ENCODE peak calls at places on chromosomes 12 and 14, in six cellular contexts. Z is WTC11; U is AG04450; L is CD4-positive, alpha-beta T cell; R is Calu3; P is spleen. Y is an unnamed sample.

GRCh38 chr12:911191-911826 is 38.2 kb downstream of the RAD52 start:
- DNase-seq in U (no peak), P (no peak), L (no peak), R (no peak), Z (no peak), Y (no peak)

GRCh38 chr14:61472801-61473376 is 151.5 kb downstream of the PRKCH start:
- DNase-seq in U (no peak), R (no peak), L (peak; percentile 68), P (peak; percentile 80), Z (no peak), Y (no peak)

GRCh38 chr12:95216704-95217376 is 427 bp downstream of the FGD6 start:
- DNase-seq in U (no peak), P (no peak), L (no peak), Z (no peak), R (no peak), Y (no peak)

GRCh38 chr12:90036641-90037040 is 328.0 kb upstream of the ATP2B1 start:
- DNase-seq in P (no peak), L (no peak), U (no peak), Z (no peak), R (no peak), Y (no peak)

GRCh38 chr12:45268672-45269406 is 52.9 kb downstream of the ANO6 start:
- DNase-seq in Z (no peak), R (peak; percentile 76), P (no peak), U (peak; percentile 61), L (no peak), Y (peak; percentile 80)

GRCh38 chr14:104805941-104806624 is 5.2 kb downstream of the ZBTB42 start:
- DNase-seq in U (no peak), P (peak; percentile 72), L (no peak), Z (no peak), R (no peak), Y (no peak)

GRCh38 chr14:69532561-69533335 is 41.9 kb downstream of the CCDC177 start:
- DNase-seq in P (no peak), Z (no peak), L (no peak), R (peak; percentile 16), U (no peak), Y (no peak)

GRCh38 chr14:72975776-72976175 is 49.5 kb downstream of the DCAF4 start:
- DNase-seq in R (no peak), L (no peak), U (no peak), Z (no peak), P (peak; percentile 24), Y (no peak)

GRCh38 chr14:78153069-78153351 is 17.2 kb upstream of the NRXN3 start:
- DNase-seq in L (no peak), U (no peak), R (peak; percentile 13), P (no peak), Z (no peak), Y (no peak)

GRCh38 chr14:106224694-106224971 is 698.2 kb downstream of the TMEM121 start:
- DNase-seq in P (no peak), U (no peak), Z (no peak), R (no peak), L (no peak), Y (no peak)

GRCh38 chr14:72892103-72892878 is 1.6 kb downstream of the DPF3 start:
- DNase-seq in L (no peak), R (peak; percentile 27), Z (peak; percentile 54), P (no peak), U (no peak), Y (peak; percentile 64)

GRCh38 chr12:1880153-1880845 is 38.2 kb downstream of the CACNA2D4 start:
- DNase-seq in R (no peak), Z (no peak), P (no peak), L (no peak), U (no peak), Y (no peak)

GRCh38 chr12:105676694-105677093 is 346.2 kb downstream of the C12orf75 start:
- DNase-seq in R (no peak), L (no peak), P (no peak), U (no peak), Z (no peak), Y (no peak)

GRCh38 chr12:53862831-53863230 is 75.8 kb upstream of the HOXC13 start:
- DNase-seq in R (no peak), L (no peak), U (no peak), Z (no peak), P (no peak), Y (no peak)

GRCh38 chr12:64491718-64492117 is 39.8 kb downstream of the TBK1 start:
- DNase-seq in Z (no peak), U (no peak), P (no peak), R (no peak), L (no peak), Y (no peak)

GRCh38 chr14:63875311-63875710 is 22.5 kb downstream of the SYNE2 start:
- DNase-seq in P (no peak), Z (no peak), R (no peak), L (no peak), U (no peak), Y (no peak)

GRCh38 chr12:54370218-54370730 is 6.0 kb upstream of the GPR84 start:
- DNase-seq in L (no peak), R (peak; percentile 94), Z (peak; percentile 89), P (peak; percentile 89), U (peak; percentile 46), Y (peak; percentile 88)

GRCh38 chr12:130162267-130162666 is at the start of gene FZD10:
- DNase-seq in Z (peak; percentile 71), R (no peak), L (no peak), P (no peak), U (no peak), Y (peak; percentile 94)

GRCh38 chr12:6792522-6793201 is 3.3 kb downstream of the CD4 start:
- DNase-seq in R (no peak), L (peak; percentile 57), P (peak; percentile 86), Z (no peak), U (no peak), Y (peak; percentile 36)

GRCh38 chr12:52918351-52918750 is 13.5 kb upstream of the KRT8 start:
- DNase-seq in R (no peak), L (no peak), P (no peak), U (no peak), Z (no peak), Y (no peak)

GRCh38 chr12:38669530-38669929 is 235.9 kb downstream of the CPNE8 start:
- DNase-seq in L (no peak), U (no peak), Z (no peak), P (no peak), R (no peak), Y (no peak)

GRCh38 chr14:34766611-34767010 is 52.2 kb upstream of the CFL2 start:
- DNase-seq in P (no peak), L (no peak), R (no peak), Z (no peak), U (no peak), Y (no peak)

GRCh38 chr12:39064712-39065111 is 159.3 kb upstream of the CPNE8 start:
- DNase-seq in R (no peak), U (no peak), L (no peak), P (no peak), Z (no peak), Y (no peak)

GRCh38 chr14:105249175-105250007 is 1.1 kb downstream of the BTBD6 start:
- DNase-seq in Z (peak; percentile 34), R (peak; percentile 16), L (no peak), P (no peak), U (no peak), Y (no peak)

GRCh38 chr14:88251650-88252049 is 71.4 kb downstream of the KCNK10 start:
- DNase-seq in R (no peak), L (no peak), Z (no peak), P (no peak), U (no peak), Y (no peak)

GRCh38 chr14:69263364-69263763 is 3.4 kb downstream of the GALNT16 start:
- DNase-seq in Z (no peak), U (peak; percentile 59), P (no peak), L (no peak), R (no peak), Y (peak; percentile 26)

GRCh38 chr14:104111301-104112112 is 26.0 kb downstream of the ASPG start:
- DNase-seq in U (no peak), R (peak; percentile 2), P (peak; percentile 68), Z (peak; percentile 9), L (no peak), Y (peak; percentile 2)

GRCh38 chr14:72894623-72895378 is 900 bp upstream of the DPF3 start:
- DNase-seq in U (no peak), L (no peak), P (no peak), Z (peak; percentile 54), R (peak; percentile 33), Y (peak; percentile 48)

GRCh38 chr12:106645074-106645421 is 62.2 kb downstream of the RFX4 start:
- DNase-seq in R (peak; percentile 93), L (no peak), U (no peak), Z (no peak), P (no peak), Y (no peak)

GRCh38 chr14:100605706-100606686 is 18.8 kb upstream of the BEGAIN start:
- DNase-seq in U (no peak), L (no peak), Z (no peak), P (no peak), R (no peak), Y (no peak)

GRCh38 chr14:24710403-24711063 is 76.5 kb upstream of the GZMB start:
- DNase-seq in Z (peak; percentile 68), U (peak; percentile 4), R (peak; percentile 58), L (peak; percentile 47), P (no peak), Y (peak; percentile 68)

GRCh38 chr14:94077111-94077821 is 3.7 kb downstream of the DDX24 start:
- DNase-seq in P (no peak), L (no peak), Z (no peak), U (no peak), R (no peak), Y (no peak)

GRCh38 chr14:103001226-103001625 is 56.1 kb downstream of the CDC42BPB start:
- DNase-seq in U (no peak), R (no peak), L (no peak), P (no peak), Z (no peak), Y (no peak)

GRCh38 chr14:36666416-36667206 is 5.0 kb downstream of the PAX9 start:
- DNase-seq in U (no peak), P (no peak), R (no peak), Z (peak; percentile 81), L (no peak), Y (peak; percentile 56)
- TF ChIP-seq CTCF in U (no peak), P (no peak), R (no peak), Z (no peak), L (no peak), Y (no peak)

GRCh38 chr14:44962573-44963528 is 861 bp downstream of the TOGARAM1 start:
- DNase-seq in Z (peak; percentile 39), R (peak; percentile 38), L (no peak), U (peak; percentile 15), P (peak; percentile 92), Y (peak; percentile 50)
- TF ChIP-seq CTCF in Z (no peak), R (no peak), L (no peak), U (no peak), P (no peak), Y (no peak)

GRCh38 chr12:77786675-77787074 is 44.0 kb upstream of the NAV3 start:
- DNase-seq in L (no peak), P (no peak), U (no peak), Z (no peak), R (no peak), Y (no peak)
- TF ChIP-seq CTCF in L (no peak), P (no peak), U (no peak), Z (no peak), R (no peak), Y (no peak)

DNA sequence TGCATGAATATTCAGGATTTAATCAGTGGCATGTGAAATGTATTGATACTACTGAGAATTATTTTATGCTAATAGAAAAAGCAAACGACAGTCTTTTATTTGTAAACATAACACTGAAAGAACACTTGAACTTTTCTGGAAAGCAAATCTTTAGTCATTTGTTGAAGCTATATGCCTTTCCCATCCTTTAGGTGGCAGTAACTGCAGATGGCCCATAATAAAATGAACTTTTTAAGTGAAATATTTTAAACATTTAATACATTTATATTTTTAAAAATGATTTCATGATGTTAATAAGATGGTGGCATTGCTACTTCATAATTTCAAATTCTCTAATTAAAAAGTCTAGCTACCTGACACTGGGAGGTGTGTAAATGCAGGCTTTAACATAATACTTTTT is 13.9 kb upstream of the KRR1 start:
- DNase-seq in Z (no peak), R (no peak), P (no peak), U (no peak), L (no peak), Y (no peak)
- TF ChIP-seq CTCF in Z (no peak), R (no peak), P (no peak), U (peak; percentile 61), L (no peak), Y (peak; percentile 25)